ENCODE peak calls at places on chromosome 4, in eight cellular contexts. One of them, this sample, is unnamed.

GRCh38 chr4:77669911-77670590 is 64.4 kb downstream of the CXCL13 start:
- DNase-seq in Karpas-422: no peak
- DNase-seq in ascending aorta: no peak
- DNase-seq in CD8-positive, alpha-beta T cell: no peak
- DNase-seq in gastrocnemius medialis: no peak
- DNase-seq in CD8-positive, alpha-beta memory T cell: no peak
- DNase-seq in left lung: no peak
- DNase-seq in GM23338: no peak
- DNase-seq in this sample: no peak

GRCh38 chr4:138099385-138099784 is 142.8 kb downstream of the SLC7A11 start:
- DNase-seq in Karpas-422: no peak
- DNase-seq in ascending aorta: no peak
- DNase-seq in CD8-positive, alpha-beta T cell: no peak
- DNase-seq in gastrocnemius medialis: no peak
- DNase-seq in CD8-positive, alpha-beta memory T cell: no peak
- DNase-seq in left lung: no peak
- DNase-seq in GM23338: no peak
- DNase-seq in this sample: no peak

GRCh38 chr4:139454111-139454600 is at the start of gene RAB33B:
- DNase-seq in Karpas-422: peak; percentile 69
- DNase-seq in ascending aorta: no peak
- DNase-seq in CD8-positive, alpha-beta T cell: no peak
- DNase-seq in gastrocnemius medialis: no peak
- DNase-seq in CD8-positive, alpha-beta memory T cell: no peak
- DNase-seq in left lung: no peak
- DNase-seq in GM23338: no peak
- DNase-seq in this sample: no peak

GRCh38 chr4:173281001-173281400 is 53.2 kb downstream of the HMGB2 start:
- DNase-seq in Karpas-422: no peak
- DNase-seq in ascending aorta: no peak
- DNase-seq in CD8-positive, alpha-beta T cell: no peak
- DNase-seq in gastrocnemius medialis: no peak
- DNase-seq in CD8-positive, alpha-beta memory T cell: no peak
- DNase-seq in left lung: no peak
- DNase-seq in GM23338: no peak
- DNase-seq in this sample: no peak

GRCh38 chr4:26576171-26576829 is 7.6 kb upstream of the TBC1D19 start:
- DNase-seq in Karpas-422: no peak
- DNase-seq in ascending aorta: no peak
- DNase-seq in CD8-positive, alpha-beta T cell: no peak
- DNase-seq in gastrocnemius medialis: no peak
- DNase-seq in CD8-positive, alpha-beta memory T cell: no peak
- DNase-seq in left lung: no peak
- DNase-seq in GM23338: peak; percentile 9
- DNase-seq in this sample: no peak

GRCh38 chr4:152951348-152951747 is 15.2 kb downstream of the FHDC1 start:
- DNase-seq in Karpas-422: no peak
- DNase-seq in ascending aorta: no peak
- DNase-seq in CD8-positive, alpha-beta T cell: no peak
- DNase-seq in gastrocnemius medialis: no peak
- DNase-seq in CD8-positive, alpha-beta memory T cell: no peak
- DNase-seq in left lung: no peak
- DNase-seq in GM23338: peak; percentile 74
- DNase-seq in this sample: no peak

GRCh38 chr4:128524311-128524710 is 236.7 kb upstream of the PGRMC2 start:
- DNase-seq in Karpas-422: no peak
- DNase-seq in ascending aorta: peak; percentile 60
- DNase-seq in CD8-positive, alpha-beta T cell: no peak
- DNase-seq in gastrocnemius medialis: no peak
- DNase-seq in CD8-positive, alpha-beta memory T cell: no peak
- DNase-seq in left lung: peak; percentile 75
- DNase-seq in GM23338: no peak
- DNase-seq in this sample: peak; percentile 60

GRCh38 chr4:36399762-36400353 is 118.4 kb downstream of the DTHD1 start:
- DNase-seq in Karpas-422: peak; percentile 60
- DNase-seq in ascending aorta: no peak
- DNase-seq in CD8-positive, alpha-beta T cell: peak; percentile 23
- DNase-seq in gastrocnemius medialis: no peak
- DNase-seq in CD8-positive, alpha-beta memory T cell: peak; percentile 31
- DNase-seq in left lung: no peak
- DNase-seq in GM23338: peak; percentile 46
- DNase-seq in this sample: no peak

GRCh38 chr4:133147922-133148689 is 988 bp upstream of the PCDH10 start:
- DNase-seq in Karpas-422: no peak
- DNase-seq in ascending aorta: no peak
- DNase-seq in CD8-positive, alpha-beta T cell: no peak
- DNase-seq in gastrocnemius medialis: no peak
- DNase-seq in CD8-positive, alpha-beta memory T cell: no peak
- DNase-seq in left lung: no peak
- DNase-seq in GM23338: peak; percentile 64
- DNase-seq in this sample: no peak

GRCh38 chr4:179415842-179416223 is 1973.6 kb upstream of the AGA start:
- DNase-seq in Karpas-422: no peak
- DNase-seq in ascending aorta: no peak
- DNase-seq in CD8-positive, alpha-beta T cell: no peak
- DNase-seq in gastrocnemius medialis: no peak
- DNase-seq in CD8-positive, alpha-beta memory T cell: no peak
- DNase-seq in left lung: no peak
- DNase-seq in GM23338: peak; percentile 56
- DNase-seq in this sample: peak; percentile 11

GRCh38 chr4:7172946-7173345 is 19.4 kb upstream of the SORCS2 start:
- DNase-seq in Karpas-422: no peak
- DNase-seq in ascending aorta: no peak
- DNase-seq in CD8-positive, alpha-beta T cell: no peak
- DNase-seq in gastrocnemius medialis: no peak
- DNase-seq in CD8-positive, alpha-beta memory T cell: no peak
- DNase-seq in left lung: peak; percentile 14
- DNase-seq in GM23338: no peak
- DNase-seq in this sample: no peak
- H3K4me1 ChIP-seq in Karpas-422: peaks cover 82% of the 10 kb centered on the region
- H3K4me1 ChIP-seq in ascending aorta: no peaks in the 10 kb centered on the region
- H3K4me1 ChIP-seq in CD8-positive, alpha-beta T cell: no peaks in the 10 kb centered on the region
- H3K4me1 ChIP-seq in gastrocnemius medialis: no peaks in the 10 kb centered on the region
- H3K4me1 ChIP-seq in CD8-positive, alpha-beta memory T cell: no peaks in the 10 kb centered on the region
- H3K4me1 ChIP-seq in left lung: no peaks in the 10 kb centered on the region
- H3K4me1 ChIP-seq in GM23338: no peaks in the 10 kb centered on the region
- H3K4me1 ChIP-seq in this sample: no peaks in the 10 kb centered on the region

GRCh38 chr4:15396157-15396800 is 31.6 kb upstream of the C1QTNF7 start:
- DNase-seq in Karpas-422: peak; percentile 82
- DNase-seq in ascending aorta: no peak
- DNase-seq in CD8-positive, alpha-beta T cell: peak; percentile 5
- DNase-seq in gastrocnemius medialis: no peak
- DNase-seq in CD8-positive, alpha-beta memory T cell: peak; percentile 6
- DNase-seq in left lung: peak; percentile 39
- DNase-seq in GM23338: peak; percentile 80
- DNase-seq in this sample: no peak
- H3K4me1 ChIP-seq in Karpas-422: peaks cover 6% of the 10 kb centered on the region
- H3K4me1 ChIP-seq in ascending aorta: peaks cover 16% of the 10 kb centered on the region
- H3K4me1 ChIP-seq in CD8-positive, alpha-beta T cell: peaks cover 16% of the 10 kb centered on the region
- H3K4me1 ChIP-seq in gastrocnemius medialis: no peaks in the 10 kb centered on the region
- H3K4me1 ChIP-seq in CD8-positive, alpha-beta memory T cell: peaks cover 26% of the 10 kb centered on the region
- H3K4me1 ChIP-seq in left lung: peaks cover 8% of the 10 kb centered on the region
- H3K4me1 ChIP-seq in GM23338: peaks cover 7% of the 10 kb centered on the region
- H3K4me1 ChIP-seq in this sample: peaks cover 10% of the 10 kb centered on the region

DNA sequence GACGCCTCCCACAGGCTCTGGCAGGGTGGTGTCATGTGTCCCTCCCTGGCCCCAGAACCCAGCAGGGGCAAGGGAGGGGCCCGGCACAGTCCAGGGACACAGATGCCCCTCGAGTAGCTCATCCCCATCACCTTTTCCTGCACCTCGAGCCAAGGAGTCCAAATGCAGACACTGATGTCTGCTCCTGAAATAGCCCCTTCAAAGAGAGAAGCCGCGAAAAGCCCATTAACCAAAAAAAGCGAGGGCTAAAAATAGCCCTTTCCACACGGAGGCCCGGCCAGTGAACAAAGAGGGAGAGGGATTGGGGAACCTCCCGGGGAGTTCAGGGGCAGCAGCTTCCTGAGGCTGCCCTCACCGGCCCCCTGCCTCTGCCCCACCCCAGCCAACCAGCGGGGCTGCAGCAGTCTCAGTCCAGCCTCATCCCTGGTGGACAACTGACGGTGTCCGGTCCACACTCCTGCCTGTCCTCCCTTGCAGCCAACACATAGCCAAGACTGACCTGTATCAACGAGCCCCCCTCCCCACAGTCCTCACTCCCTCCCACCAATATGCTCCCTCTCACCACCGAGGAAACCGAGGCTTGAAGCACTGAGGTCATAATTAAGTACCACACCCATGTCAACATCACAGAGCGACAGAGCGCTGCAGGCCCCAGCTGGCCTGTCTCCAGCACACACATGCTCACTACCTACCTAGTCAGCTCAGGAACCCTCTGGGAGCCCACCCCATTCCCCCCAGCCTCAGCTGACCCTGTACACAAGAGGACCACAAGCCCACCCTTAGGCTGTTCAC is 23.9 kb downstream of the WDR1 start:
- DNase-seq in Karpas-422: no peak
- DNase-seq in ascending aorta: no peak
- DNase-seq in CD8-positive, alpha-beta T cell: no peak
- DNase-seq in gastrocnemius medialis: no peak
- DNase-seq in CD8-positive, alpha-beta memory T cell: no peak
- DNase-seq in left lung: no peak
- DNase-seq in GM23338: no peak
- DNase-seq in this sample: no peak
- H3K4me1 ChIP-seq in Karpas-422: no peaks in the 10 kb centered on the region
- H3K4me1 ChIP-seq in ascending aorta: peaks cover 51% of the 10 kb centered on the region
- H3K4me1 ChIP-seq in CD8-positive, alpha-beta T cell: peaks cover 62% of the 10 kb centered on the region
- H3K4me1 ChIP-seq in gastrocnemius medialis: peaks cover 84% of the 10 kb centered on the region
- H3K4me1 ChIP-seq in CD8-positive, alpha-beta memory T cell: peaks cover 58% of the 10 kb centered on the region
- H3K4me1 ChIP-seq in left lung: peaks cover 43% of the 10 kb centered on the region
- H3K4me1 ChIP-seq in GM23338: peaks cover 5% of the 10 kb centered on the region
- H3K4me1 ChIP-seq in this sample: peaks cover 27% of the 10 kb centered on the region

DNA sequence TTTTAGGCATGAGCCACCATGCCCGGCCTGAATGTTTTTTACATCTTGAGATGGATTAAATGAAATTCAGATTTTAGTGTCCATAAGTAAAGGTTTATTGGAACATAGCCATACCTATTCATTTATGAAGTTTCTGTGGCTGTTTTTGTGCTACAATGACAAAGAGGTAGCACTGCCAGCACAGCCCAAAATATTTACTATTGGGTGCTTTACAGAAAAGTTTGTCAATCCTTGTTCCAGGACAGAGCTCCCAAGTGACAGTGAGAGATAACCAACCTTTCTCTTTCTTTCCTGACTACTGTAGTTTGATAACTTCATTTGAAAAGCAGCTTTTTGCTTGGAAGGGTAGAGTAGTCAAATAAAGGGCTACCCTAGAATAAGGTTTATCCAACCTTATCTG is 116.2 kb downstream of the CAMK2D start:
- DNase-seq in Karpas-422: no peak
- DNase-seq in ascending aorta: no peak
- DNase-seq in CD8-positive, alpha-beta T cell: no peak
- DNase-seq in gastrocnemius medialis: no peak
- DNase-seq in CD8-positive, alpha-beta memory T cell: no peak
- DNase-seq in left lung: no peak
- DNase-seq in GM23338: no peak
- DNase-seq in this sample: no peak
- H3K4me1 ChIP-seq in Karpas-422: peaks cover 83% of the 10 kb centered on the region
- H3K4me1 ChIP-seq in ascending aorta: peaks cover 6% of the 10 kb centered on the region
- H3K4me1 ChIP-seq in CD8-positive, alpha-beta T cell: peaks cover 3% of the 10 kb centered on the region
- H3K4me1 ChIP-seq in gastrocnemius medialis: peaks cover 44% of the 10 kb centered on the region
- H3K4me1 ChIP-seq in CD8-positive, alpha-beta memory T cell: peaks cover 12% of the 10 kb centered on the region
- H3K4me1 ChIP-seq in left lung: no peaks in the 10 kb centered on the region
- H3K4me1 ChIP-seq in GM23338: peaks cover 23% of the 10 kb centered on the region
- H3K4me1 ChIP-seq in this sample: peaks cover 34% of the 10 kb centered on the region

GRCh38 chr4:168569909-168570276 is 73.0 kb downstream of the PALLD start:
- DNase-seq in Karpas-422: no peak
- DNase-seq in ascending aorta: no peak
- DNase-seq in CD8-positive, alpha-beta T cell: no peak
- DNase-seq in gastrocnemius medialis: no peak
- DNase-seq in CD8-positive, alpha-beta memory T cell: no peak
- DNase-seq in left lung: no peak
- DNase-seq in GM23338: no peak
- DNase-seq in this sample: no peak

GRCh38 chr4:168574581-168575295 is 77.9 kb downstream of the PALLD start:
- DNase-seq in Karpas-422: no peak
- DNase-seq in ascending aorta: no peak
- DNase-seq in CD8-positive, alpha-beta T cell: no peak
- DNase-seq in gastrocnemius medialis: no peak
- DNase-seq in CD8-positive, alpha-beta memory T cell: no peak
- DNase-seq in left lung: no peak
- DNase-seq in GM23338: no peak
- DNase-seq in this sample: no peak

GRCh38 chr4:168569066-168569908 is 72.4 kb downstream of the PALLD start:
- DNase-seq in Karpas-422: no peak
- DNase-seq in ascending aorta: no peak
- DNase-seq in CD8-positive, alpha-beta T cell: no peak
- DNase-seq in gastrocnemius medialis: peak; percentile 15
- DNase-seq in CD8-positive, alpha-beta memory T cell: no peak
- DNase-seq in left lung: peak; percentile 56
- DNase-seq in GM23338: no peak
- DNase-seq in this sample: peak; percentile 62

GRCh38 chr4:168573870-168574269 is 77.0 kb downstream of the PALLD start:
- DNase-seq in Karpas-422: no peak
- DNase-seq in ascending aorta: no peak
- DNase-seq in CD8-positive, alpha-beta T cell: no peak
- DNase-seq in gastrocnemius medialis: no peak
- DNase-seq in CD8-positive, alpha-beta memory T cell: no peak
- DNase-seq in left lung: no peak
- DNase-seq in GM23338: no peak
- DNase-seq in this sample: no peak

DNA sequence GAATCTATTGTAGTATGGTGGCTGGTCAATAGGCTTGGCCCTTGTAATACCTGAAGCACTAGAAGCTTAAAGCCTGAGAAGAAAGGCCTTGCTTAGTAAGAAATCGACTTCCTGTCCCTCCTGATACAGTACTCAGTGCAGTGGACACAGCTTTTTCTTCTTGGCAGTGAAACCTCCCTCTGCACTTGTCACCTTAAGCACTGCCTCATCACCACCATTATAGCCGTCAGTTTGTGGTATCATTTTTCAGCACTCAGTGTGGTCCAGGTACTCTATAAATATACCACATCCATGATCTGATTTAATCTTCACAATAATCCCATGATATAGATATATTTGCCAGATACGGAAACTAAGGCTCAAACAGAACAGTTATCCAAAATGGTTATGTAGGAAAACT is 75.2 kb downstream of the PALLD start:
- DNase-seq in Karpas-422: no peak
- DNase-seq in ascending aorta: no peak
- DNase-seq in CD8-positive, alpha-beta T cell: no peak
- DNase-seq in gastrocnemius medialis: no peak
- DNase-seq in CD8-positive, alpha-beta memory T cell: no peak
- DNase-seq in left lung: no peak
- DNase-seq in GM23338: no peak
- DNase-seq in this sample: no peak
- H3K4me1 ChIP-seq in Karpas-422: no peaks in the 10 kb centered on the region
- H3K4me1 ChIP-seq in ascending aorta: no peaks in the 10 kb centered on the region
- H3K4me1 ChIP-seq in CD8-positive, alpha-beta T cell: no peaks in the 10 kb centered on the region
- H3K4me1 ChIP-seq in gastrocnemius medialis: peaks cover 32% of the 10 kb centered on the region
- H3K4me1 ChIP-seq in CD8-positive, alpha-beta memory T cell: no peaks in the 10 kb centered on the region
- H3K4me1 ChIP-seq in left lung: no peaks in the 10 kb centered on the region
- H3K4me1 ChIP-seq in GM23338: no peaks in the 10 kb centered on the region
- H3K4me1 ChIP-seq in this sample: no peaks in the 10 kb centered on the region

DNA sequence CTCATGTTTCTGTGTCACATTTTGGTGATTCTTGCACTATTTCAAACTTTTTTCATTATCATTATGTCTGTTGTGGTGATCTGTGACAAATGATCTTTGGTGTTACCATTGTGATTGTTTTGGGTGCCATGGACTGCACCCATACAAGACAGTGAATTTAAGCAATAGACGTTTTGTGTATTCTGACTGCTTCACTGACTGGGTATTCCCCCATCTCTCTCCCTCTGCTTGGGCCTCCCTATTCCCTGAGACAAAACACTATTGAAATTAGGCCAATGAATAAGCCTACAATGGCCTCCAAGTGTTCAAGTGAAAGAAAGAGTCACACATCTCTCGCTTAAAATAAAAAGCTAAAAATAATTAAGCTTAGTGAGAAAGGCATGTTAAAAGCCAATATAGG is 60.2 kb downstream of the BANK1 start:
- DNase-seq in Karpas-422: no peak
- DNase-seq in ascending aorta: no peak
- DNase-seq in CD8-positive, alpha-beta T cell: no peak
- DNase-seq in gastrocnemius medialis: no peak
- DNase-seq in CD8-positive, alpha-beta memory T cell: no peak
- DNase-seq in left lung: no peak
- DNase-seq in GM23338: no peak
- DNase-seq in this sample: no peak
- H3K4me1 ChIP-seq in Karpas-422: peaks cover 27% of the 10 kb centered on the region
- H3K4me1 ChIP-seq in ascending aorta: no peaks in the 10 kb centered on the region
- H3K4me1 ChIP-seq in CD8-positive, alpha-beta T cell: no peaks in the 10 kb centered on the region
- H3K4me1 ChIP-seq in gastrocnemius medialis: no peaks in the 10 kb centered on the region
- H3K4me1 ChIP-seq in CD8-positive, alpha-beta memory T cell: no peaks in the 10 kb centered on the region
- H3K4me1 ChIP-seq in left lung: no peaks in the 10 kb centered on the region
- H3K4me1 ChIP-seq in GM23338: no peaks in the 10 kb centered on the region
- H3K4me1 ChIP-seq in this sample: no peaks in the 10 kb centered on the region

This sample was measured in PC-9.